ENCODE peak calls at places on chromosomes 13 and 19, in six cellular contexts. K is C1 segment of cervical spinal cord; J is activated CD4-positive, alpha-beta T cell treated with anti-CD3 and anti-CD28 coated beads for 1 hour; O is HT1080; G is heart right ventricle; I is SK-N-SH. T is an unnamed sample.

GRCh38 chr13:79674765-79675515 is 194.0 kb downstream of the NDFIP2 start:
- DNase-seq in K (no peak), J (no peak), O (no peak), G (no peak), I (no peak), T (no peak)

GRCh38 chr13:46210362-46211083 is 1.2 kb upstream of the LRRC63 start:
- DNase-seq in K (no peak), J (no peak), O (no peak), G (no peak), I (no peak), T (no peak)

GRCh38 chr13:30097089-30097488 is 210.3 kb downstream of the KATNAL1 start:
- DNase-seq in K (no peak), J (no peak), O (no peak), G (no peak), I (no peak), T (no peak)

GRCh38 chr13:98930014-98930625 is 47.7 kb downstream of the DOCK9 start:
- DNase-seq in K (peak), J (no peak), O (no peak), G (no peak), I (no peak), T (no peak)

GRCh38 chr13:47211106-47211505 is 314.3 kb upstream of the HTR2A start:
- DNase-seq in K (no peak), J (no peak), O (peak), G (no peak), I (no peak), T (no peak)

GRCh38 chr13:29861694-29862110 is 11.3 kb upstream of the UBL3 start:
- DNase-seq in K (no peak), J (no peak), O (peak), G (no peak), I (no peak), T (no peak)

GRCh38 chr13:29722415-29722814 is 126.9 kb upstream of the SLC7A1 start:
- DNase-seq in K (no peak), J (no peak), O (no peak), G (no peak), I (no peak), T (peak)

GRCh38 chr19:38009650-38010229 is 102.7 kb downstream of the SIPA1L3 start:
- DNase-seq in K (no peak), J (no peak), O (no peak), G (no peak), I (no peak), T (no peak)